ENCODE peak calls at places on chromosomes 13 and 19, in five cellular contexts. Y is IMR-90, K is NB4, D is Peyer's patch, X is ovary. G is an unnamed sample.

GRCh38 chr13:76677047-76677446 is 209.2 kb downstream of the KCTD12 start:
- DNase-seq in Y (peak; percentile 43), K (no peak), D (no peak), X (peak; percentile 41), G (peak; percentile 50)

GRCh38 chr13:47665041-47665440 is 336.0 kb downstream of the SUCLA2 start:
- DNase-seq in Y (no peak), K (no peak), D (no peak), X (no peak), G (no peak)

GRCh38 chr19:54178581-54179261 is 5.8 kb upstream of the TMC4 start:
- DNase-seq in Y (no peak), K (no peak), D (no peak), X (no peak), G (no peak)

GRCh38 chr19:45954132-45954531 is 19.5 kb downstream of the NOVA2 start:
- DNase-seq in Y (no peak), K (no peak), D (no peak), X (no peak), G (no peak)

GRCh38 chr19:43789029-43789428 is 8.3 kb upstream of the KCNN4 start:
- DNase-seq in Y (peak; percentile 56), K (peak; percentile 56), D (no peak), X (no peak), G (no peak)

GRCh38 chr13:110118106-110118505 is 188.9 kb downstream of the COL4A1 start:
- DNase-seq in Y (no peak), K (no peak), D (no peak), X (no peak), G (no peak)

GRCh38 chr13:27923794-27924528 is 4.2 kb downstream of the PDX1 start:
- DNase-seq in Y (no peak), K (no peak), D (no peak), X (no peak), G (no peak)

GRCh38 chr13:52827839-52828238 is 20.6 kb downstream of the PCDH8 start:
- DNase-seq in Y (no peak), K (no peak), D (no peak), X (no peak), G (no peak)

GRCh38 chr13:109840201-109840892 is 54.0 kb upstream of the IRS2 start:
- DNase-seq in Y (peak; percentile 56), K (peak; percentile 84), D (no peak), X (no peak), G (no peak)

GRCh38 chr19:18292810-18293641 is 11.6 kb upstream of the JUND start:
- DNase-seq in Y (peak; percentile 57), K (peak; percentile 86), D (peak; percentile 68), X (peak; percentile 94), G (peak; percentile 68)

GRCh38 chr19:48403606-48404005 is 10.1 kb downstream of the GRIN2D start:
- DNase-seq in Y (peak; percentile 71), K (peak; percentile 93), D (peak; percentile 65), X (no peak), G (no peak)

GRCh38 chr19:3743486-3743885 is 18.0 kb downstream of the APBA3 start:
- DNase-seq in Y (no peak), K (peak; percentile 53), D (no peak), X (no peak), G (no peak)

GRCh38 chr13:23755040-23755439 is 134.2 kb downstream of the MIPEP start:
- DNase-seq in Y (no peak), K (no peak), D (no peak), X (no peak), G (no peak)

GRCh38 chr13:59144700-59145099 is 1019.0 kb downstream of the DIAPH3 start:
- DNase-seq in Y (no peak), K (no peak), D (no peak), X (no peak), G (no peak)

GRCh38 chr13:19993024-19993423 is 34.5 kb downstream of the ZMYM2 start:
- DNase-seq in Y (no peak), K (no peak), D (no peak), X (no peak), G (no peak)

GRCh38 chr13:33763021-33763420 is 54.9 kb upstream of the RFC3 start:
- DNase-seq in Y (no peak), K (no peak), D (no peak), X (no peak), G (no peak)

GRCh38 chr19:9467161-9467560 is 31.3 kb downstream of the ZNF560 start:
- DNase-seq in Y (no peak), K (no peak), D (no peak), X (no peak), G (no peak)

GRCh38 chr13:20997301-20998061 is 63.9 kb downstream of the LATS2 start:
- DNase-seq in Y (peak; percentile 98), K (no peak), D (no peak), X (no peak), G (no peak)

GRCh38 chr13:95858286-95859075 is 181.5 kb downstream of the DNAJC3 start:
- DNase-seq in Y (peak; percentile 55), K (no peak), D (no peak), X (no peak), G (no peak)

GRCh38 chr19:5672708-5673459 is 7.4 kb downstream of the MICOS13 start:
- DNase-seq in Y (no peak), K (no peak), D (no peak), X (no peak), G (no peak)

GRCh38 chr19:50322931-50323781 is 6.0 kb downstream of the KCNC3 start:
- DNase-seq in Y (no peak), K (no peak), D (no peak), X (no peak), G (no peak)

GRCh38 chr19:48874309-48875135 is 2.3 kb downstream of the PPP1R15A start:
- DNase-seq in Y (peak; percentile 80), K (peak; percentile 28), D (peak; percentile 37), X (peak; percentile 60), G (no peak)

GRCh38 chr13:110715395-110716234 is 2.1 kb downstream of the ING1 start:
- DNase-seq in Y (peak; percentile 100), K (peak; percentile 100), D (peak; percentile 97), X (peak; percentile 99), G (peak; percentile 99)

GRCh38 chr13:97113231-97114001 is 108.7 kb upstream of the MBNL2 start:
- DNase-seq in Y (no peak), K (no peak), D (no peak), X (peak; percentile 69), G (no peak)

GRCh38 chr13:111521691-111522229 is 201.3 kb downstream of the TEX29 start:
- DNase-seq in Y (no peak), K (no peak), D (no peak), X (no peak), G (no peak)

GRCh38 chr13:41995946-41996345 is 35.0 kb upstream of the VWA8 start:
- DNase-seq in Y (peak; percentile 75), K (peak; percentile 86), D (no peak), X (no peak), G (no peak)

GRCh38 chr13:59442946-59443345 is 720.8 kb downstream of the DIAPH3 start:
- DNase-seq in Y (peak; percentile 45), K (no peak), D (no peak), X (no peak), G (no peak)

GRCh38 chr19:29622191-29623070 is 16.3 kb downstream of the POP4 start:
- DNase-seq in Y (no peak), K (no peak), D (no peak), X (no peak), G (no peak)

GRCh38 chr13:75055296-75055695 is 426.7 kb downstream of the TBC1D4 start:
- DNase-seq in Y (no peak), K (no peak), D (no peak), X (no peak), G (no peak)

GRCh38 chr13:73351730-73352129 is 292.9 kb downstream of the KLF5 start:
- DNase-seq in Y (no peak), K (no peak), D (no peak), X (no peak), G (no peak)

GRCh38 chr13:50646070-50646469 is 197.4 kb downstream of the DLEU7 start:
- DNase-seq in Y (no peak), K (no peak), D (no peak), X (no peak), G (no peak)

GRCh38 chr19:54432144-54432738 is 16.8 kb upstream of the LENG8 start:
- DNase-seq in Y (no peak), K (no peak), D (no peak), X (no peak), G (no peak)

GRCh38 chr13:31246918-31247317 is 47.1 kb downstream of the B3GLCT start:
- DNase-seq in Y (no peak), K (no peak), D (no peak), X (no peak), G (no peak)

GRCh38 chr19:7426986-7427385 is 61.8 kb downstream of the PEX11G start:
- DNase-seq in Y (no peak), K (no peak), D (no peak), X (no peak), G (no peak)

GRCh38 chr13:114068723-114069322 is 63.6 kb downstream of the RASA3 start:
- DNase-seq in Y (peak; percentile 77), K (peak; percentile 88), D (no peak), X (peak; percentile 53), G (peak; percentile 44)

GRCh38 chr19:41541990-41542584 is 33.9 kb upstream of the CEACAM21 start:
- DNase-seq in Y (peak; percentile 4), K (peak; percentile 63), D (peak; percentile 81), X (peak; percentile 35), G (no peak)
- TF ChIP-seq CTCF in Y (peak; percentile 39), K (peak; percentile 54), D (peak; percentile 42), X (no peak), G (peak; percentile 60)

DNA sequence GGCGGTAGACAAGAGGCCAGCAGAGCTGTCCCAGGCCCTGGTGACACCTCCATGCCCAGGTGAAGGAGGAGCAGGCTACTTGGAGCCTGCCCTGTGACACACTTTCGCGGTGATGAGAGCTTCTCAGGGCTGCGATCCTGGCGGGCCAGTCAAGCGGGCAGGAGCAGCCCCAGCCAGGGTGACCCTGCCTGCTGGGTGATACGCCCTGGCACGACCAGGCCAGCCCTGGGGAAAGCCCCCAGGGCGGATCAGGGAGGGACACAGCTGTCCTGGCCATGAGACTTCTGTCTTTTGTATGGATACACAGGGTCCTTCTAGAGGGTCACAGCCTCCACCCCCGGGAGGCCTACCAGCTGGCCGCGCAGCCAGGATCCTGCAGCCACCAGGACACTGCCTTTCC is 13.1 kb downstream of the DNM2 start:
- DNase-seq in Y (no peak), K (no peak), D (no peak), X (no peak), G (no peak)
- TF ChIP-seq POLR2A in Y (no peak), K (no peak), D (no peak), X (no peak), G (no peak)

DNA sequence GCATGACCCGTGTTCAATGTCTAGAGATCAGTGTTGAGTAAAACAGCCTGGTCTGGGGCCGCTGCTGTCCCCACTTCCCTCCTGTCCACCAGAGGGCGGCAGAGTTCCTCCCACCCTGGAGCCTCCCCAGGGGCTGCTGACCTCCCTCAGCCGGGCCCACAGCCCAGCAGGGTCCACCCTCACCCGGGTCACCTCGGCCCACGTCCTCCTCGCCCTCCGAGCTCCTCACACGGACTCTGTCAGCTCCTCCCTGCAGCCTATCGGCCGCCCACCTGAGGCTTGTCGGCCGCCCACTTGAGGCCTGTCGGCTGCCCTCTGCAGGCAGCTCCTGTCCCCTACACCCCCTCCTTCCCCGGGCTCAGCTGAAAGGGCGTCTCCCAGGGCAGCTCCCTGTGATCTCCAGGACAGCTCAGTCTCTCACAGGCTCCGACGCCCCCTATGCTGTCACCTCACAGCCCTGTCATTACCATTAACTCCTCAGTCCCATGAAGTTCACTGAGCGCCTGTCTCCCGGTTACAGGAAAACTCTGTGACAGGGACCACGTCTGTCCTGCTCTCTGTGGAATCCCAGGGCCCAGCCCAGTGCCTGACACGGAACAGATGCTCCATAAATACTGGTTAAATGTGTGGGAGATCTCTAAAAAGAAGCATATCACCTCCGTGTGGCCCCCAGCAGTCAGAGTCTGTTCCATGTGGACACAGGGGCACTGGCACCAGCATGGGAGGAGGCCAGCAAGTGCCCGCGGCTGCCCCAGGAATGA is 1.5 kb upstream of the CEACAM5 start:
- DNase-seq in Y (no peak), K (peak; percentile 61), D (peak; percentile 43), X (no peak), G (no peak)
- TF ChIP-seq CTCF in Y (no peak), K (peak; percentile 50), D (peak; percentile 5), X (no peak), G (peak; percentile 7)

GRCh38 chr13:45341034-45341798 is at the start of gene TPT1:
- DNase-seq in Y (peak; percentile 98), K (peak; percentile 99), D (peak; percentile 98), X (peak; percentile 99), G (peak; percentile 100)
- TF ChIP-seq POLR2A in Y (peak; percentile 99), K (peak; percentile 89), D (peak; percentile 94), X (peak; percentile 95), G (peak; percentile 97)